ENCODE peak calls at places on chromosomes 13 and 19, in five cellular contexts. One of them, this sample, is unnamed.

GRCh38 chr13:27133889-27134288 is 37.7 kb downstream of the USP12 start:
- DNase-seq in HepG2: no peak
- DNase-seq in stomach: no peak
- DNase-seq in H1: no peak
- DNase-seq in upper lobe of left lung: no peak
- DNase-seq in this sample: no peak

GRCh38 chr19:35899547-35900214 is 659 bp downstream of the NFKBID start:
- DNase-seq in HepG2: peak; percentile 47
- DNase-seq in stomach: peak; percentile 85
- DNase-seq in H1: no peak
- DNase-seq in upper lobe of left lung: peak; percentile 91
- DNase-seq in this sample: peak; percentile 89

GRCh38 chr19:18428173-18428836 is 9.1 kb downstream of the SSBP4 start:
- DNase-seq in HepG2: no peak
- DNase-seq in stomach: no peak
- DNase-seq in H1: no peak
- DNase-seq in upper lobe of left lung: no peak
- DNase-seq in this sample: no peak

GRCh38 chr13:40313269-40314200 is 352.9 kb downstream of the FOXO1 start:
- DNase-seq in HepG2: peak; percentile 77
- DNase-seq in stomach: no peak
- DNase-seq in H1: no peak
- DNase-seq in upper lobe of left lung: no peak
- DNase-seq in this sample: no peak

GRCh38 chr13:80551650-80552497 is 210.9 kb upstream of the SPRY2 start:
- DNase-seq in HepG2: no peak
- DNase-seq in stomach: no peak
- DNase-seq in H1: no peak
- DNase-seq in upper lobe of left lung: no peak
- DNase-seq in this sample: no peak

GRCh38 chr19:928471-929259 is 2.8 kb downstream of the ARID3A start:
- DNase-seq in HepG2: peak; percentile 43
- DNase-seq in stomach: no peak
- DNase-seq in H1: no peak
- DNase-seq in upper lobe of left lung: peak; percentile 80
- DNase-seq in this sample: no peak

GRCh38 chr13:113561417-113562084 is 23.0 kb upstream of the TFDP1 start:
- DNase-seq in HepG2: no peak
- DNase-seq in stomach: peak; percentile 7
- DNase-seq in H1: no peak
- DNase-seq in upper lobe of left lung: no peak
- DNase-seq in this sample: no peak

GRCh38 chr19:6362351-6362801 is 1.0 kb downstream of the CLPP start:
- DNase-seq in HepG2: no peak
- DNase-seq in stomach: no peak
- DNase-seq in H1: no peak
- DNase-seq in upper lobe of left lung: no peak
- DNase-seq in this sample: no peak

GRCh38 chr13:48761256-48761655 is 107.5 kb downstream of the CYSLTR2 start:
- DNase-seq in HepG2: no peak
- DNase-seq in stomach: no peak
- DNase-seq in H1: no peak
- DNase-seq in upper lobe of left lung: no peak
- DNase-seq in this sample: no peak

GRCh38 chr19:2761309-2761677 is 21.5 kb upstream of the SLC39A3 start:
- DNase-seq in HepG2: no peak
- DNase-seq in stomach: no peak
- DNase-seq in H1: no peak
- DNase-seq in upper lobe of left lung: no peak
- DNase-seq in this sample: no peak

GRCh38 chr13:114023716-114024602 is 50.1 kb upstream of the C13orf46 start:
- DNase-seq in HepG2: no peak
- DNase-seq in stomach: no peak
- DNase-seq in H1: no peak
- DNase-seq in upper lobe of left lung: no peak
- DNase-seq in this sample: no peak

GRCh38 chr19:10230155-10230903 is 802 bp downstream of the S1PR2 start:
- DNase-seq in HepG2: no peak
- DNase-seq in stomach: peak; percentile 40
- DNase-seq in H1: no peak
- DNase-seq in upper lobe of left lung: peak; percentile 24
- DNase-seq in this sample: peak; percentile 51

GRCh38 chr19:52993342-52994178 is 20.2 kb upstream of the ERVV-1 start:
- DNase-seq in HepG2: no peak
- DNase-seq in stomach: peak; percentile 85
- DNase-seq in H1: no peak
- DNase-seq in upper lobe of left lung: peak; percentile 73
- DNase-seq in this sample: peak; percentile 86

GRCh38 chr13:112104873-112105234 is 37.9 kb downstream of the SOX1 start:
- DNase-seq in HepG2: no peak
- DNase-seq in stomach: no peak
- DNase-seq in H1: no peak
- DNase-seq in upper lobe of left lung: no peak
- DNase-seq in this sample: no peak

GRCh38 chr13:75870397-75870801 is 234.3 kb downstream of the LMO7 start:
- DNase-seq in HepG2: no peak
- DNase-seq in stomach: no peak
- DNase-seq in H1: no peak
- DNase-seq in upper lobe of left lung: no peak
- DNase-seq in this sample: no peak

GRCh38 chr19:55486043-55486970 is 1.3 kb downstream of the NAT14 start:
- DNase-seq in HepG2: no peak
- DNase-seq in stomach: no peak
- DNase-seq in H1: no peak
- DNase-seq in upper lobe of left lung: peak; percentile 16
- DNase-seq in this sample: no peak

GRCh38 chr19:45117167-45117594 is 24.2 kb downstream of the PPP1R37 start:
- DNase-seq in HepG2: no peak
- DNase-seq in stomach: no peak
- DNase-seq in H1: no peak
- DNase-seq in upper lobe of left lung: peak; percentile 35
- DNase-seq in this sample: peak; percentile 65

GRCh38 chr19:49056101-49056901 is 1.2 kb downstream of the CGB7 start:
- DNase-seq in HepG2: peak; percentile 23
- DNase-seq in stomach: peak; percentile 60
- DNase-seq in H1: no peak
- DNase-seq in upper lobe of left lung: peak; percentile 57
- DNase-seq in this sample: peak; percentile 65

GRCh38 chr13:26623125-26623524 is 65.6 kb downstream of the WASF3 start:
- DNase-seq in HepG2: no peak
- DNase-seq in stomach: no peak
- DNase-seq in H1: no peak
- DNase-seq in upper lobe of left lung: no peak
- DNase-seq in this sample: no peak

GRCh38 chr19:38440592-38440991 is 7.1 kb downstream of the RYR1 start:
- DNase-seq in HepG2: no peak
- DNase-seq in stomach: no peak
- DNase-seq in H1: no peak
- DNase-seq in upper lobe of left lung: no peak
- DNase-seq in this sample: no peak

GRCh38 chr13:79910869-79911540 is 429.9 kb downstream of the SPRY2 start:
- DNase-seq in HepG2: no peak
- DNase-seq in stomach: no peak
- DNase-seq in H1: no peak
- DNase-seq in upper lobe of left lung: no peak
- DNase-seq in this sample: no peak

GRCh38 chr19:17089238-17089637 is 13.7 kb downstream of the MYO9B start:
- DNase-seq in HepG2: no peak
- DNase-seq in stomach: no peak
- DNase-seq in H1: no peak
- DNase-seq in upper lobe of left lung: no peak
- DNase-seq in this sample: no peak

GRCh38 chr13:39552233-39552632 is 50.8 kb downstream of the LHFPL6 start:
- DNase-seq in HepG2: no peak
- DNase-seq in stomach: no peak
- DNase-seq in H1: no peak
- DNase-seq in upper lobe of left lung: no peak
- DNase-seq in this sample: no peak

GRCh38 chr13:36758345-36758744 is 60.7 kb upstream of the RFXAP start:
- DNase-seq in HepG2: no peak
- DNase-seq in stomach: peak; percentile 28
- DNase-seq in H1: no peak
- DNase-seq in upper lobe of left lung: peak; percentile 60
- DNase-seq in this sample: no peak

GRCh38 chr13:51818771-51819511 is 15.0 kb upstream of the DHRS12 start:
- DNase-seq in HepG2: no peak
- DNase-seq in stomach: peak; percentile 53
- DNase-seq in H1: no peak
- DNase-seq in upper lobe of left lung: no peak
- DNase-seq in this sample: no peak

GRCh38 chr19:57820599-57820998 is 5.9 kb upstream of the ZNF552 start:
- DNase-seq in HepG2: no peak
- DNase-seq in stomach: no peak
- DNase-seq in H1: no peak
- DNase-seq in upper lobe of left lung: no peak
- DNase-seq in this sample: no peak

GRCh38 chr19:57817976-57818375 is 3.3 kb upstream of the ZNF552 start:
- DNase-seq in HepG2: no peak
- DNase-seq in stomach: no peak
- DNase-seq in H1: no peak
- DNase-seq in upper lobe of left lung: no peak
- DNase-seq in this sample: no peak

GRCh38 chr19:57816652-57817051 is 1.9 kb upstream of the ZNF552 start:
- DNase-seq in HepG2: no peak
- DNase-seq in stomach: no peak
- DNase-seq in H1: no peak
- DNase-seq in upper lobe of left lung: no peak
- DNase-seq in this sample: no peak

GRCh38 chr19:57815247-57816075 is 748 bp upstream of the ZNF552 start:
- DNase-seq in HepG2: no peak
- DNase-seq in stomach: peak; percentile 56
- DNase-seq in H1: no peak
- DNase-seq in upper lobe of left lung: no peak
- DNase-seq in this sample: no peak

DNA sequence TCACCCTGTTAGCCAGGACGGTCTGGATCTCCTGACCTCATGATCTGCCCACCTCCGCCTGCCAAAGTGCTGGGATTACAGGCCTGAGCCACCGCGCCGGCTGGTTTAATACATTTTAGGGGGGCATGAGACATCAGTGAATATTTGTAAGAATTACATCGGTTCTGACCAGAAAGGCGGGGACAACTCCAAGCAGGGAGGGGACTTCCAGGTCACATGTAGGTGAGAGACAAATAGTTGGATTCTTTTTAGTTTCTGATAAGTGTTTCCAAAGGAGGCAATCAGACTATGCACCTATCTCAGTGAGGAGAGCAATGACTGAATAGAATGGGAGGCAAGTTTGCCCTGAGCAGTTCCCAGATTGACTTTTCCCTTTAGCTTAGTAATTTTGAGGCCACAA is 3.7 kb upstream of the ZNF552 start:
- DNase-seq in HepG2: peak; percentile 10
- DNase-seq in stomach: no peak
- DNase-seq in H1: no peak
- DNase-seq in upper lobe of left lung: no peak
- DNase-seq in this sample: no peak
- H3K27ac ChIP-seq in HepG2: peak overlapping the region; percentile 90
- H3K27ac ChIP-seq in stomach: no peak overlapping the region
- H3K27ac ChIP-seq in H1: no peak overlapping the region
- H3K27ac ChIP-seq in upper lobe of left lung: no peak overlapping the region
- H3K27ac ChIP-seq in this sample: no peak overlapping the region

DNA sequence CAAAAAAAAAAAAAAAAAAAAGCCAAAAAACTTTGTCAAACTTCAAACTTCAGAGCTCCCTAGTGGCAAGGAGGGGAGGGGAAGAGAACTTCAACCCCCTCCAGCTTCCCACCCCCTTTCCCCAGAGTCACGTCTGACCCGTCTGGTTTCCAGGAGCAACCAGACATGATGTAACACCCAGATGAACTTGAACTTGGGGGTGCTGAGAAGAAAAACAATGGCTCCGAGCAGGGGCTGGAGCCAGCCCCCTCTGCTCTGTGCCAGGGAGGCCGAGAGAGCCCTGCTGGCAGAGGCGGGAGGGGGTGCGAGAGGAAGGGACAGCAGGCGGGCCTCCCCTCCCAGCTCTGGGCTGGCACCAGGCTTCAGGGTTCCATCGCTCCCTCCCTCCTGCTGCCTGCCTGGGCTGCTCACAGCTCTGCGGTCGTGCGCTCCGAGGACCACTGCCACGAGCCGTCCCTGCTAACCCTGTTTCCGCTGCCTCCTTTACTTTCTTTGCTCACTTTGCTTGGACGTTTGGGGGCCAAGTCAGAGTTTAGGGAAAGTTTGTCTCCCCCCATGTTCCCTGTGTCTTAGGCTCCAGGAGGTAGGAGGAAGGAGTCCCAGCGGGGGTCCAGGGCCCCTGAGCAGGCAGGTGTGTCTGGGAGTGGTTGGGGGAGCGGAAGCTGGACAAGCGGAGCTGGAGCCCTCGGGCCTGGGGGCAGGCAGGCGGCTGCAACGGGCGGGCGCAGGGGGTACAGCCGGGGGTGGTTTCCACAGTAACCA is 11.1 kb downstream of the LYL1 start:
- DNase-seq in HepG2: no peak
- DNase-seq in stomach: no peak
- DNase-seq in H1: no peak
- DNase-seq in upper lobe of left lung: no peak
- DNase-seq in this sample: no peak
- TF ChIP-seq EP300 in HepG2: no peak
- TF ChIP-seq EP300 in stomach: no peak
- TF ChIP-seq EP300 in H1: peak; percentile 52
- TF ChIP-seq EP300 in upper lobe of left lung: no peak
- TF ChIP-seq EP300 in this sample: no peak

GRCh38 chr19:40567040-40567749 is 9.5 kb upstream of the SHKBP1 start:
- DNase-seq in HepG2: no peak
- DNase-seq in stomach: no peak
- DNase-seq in H1: no peak
- DNase-seq in upper lobe of left lung: no peak
- DNase-seq in this sample: no peak
- H3K4me3 ChIP-seq in HepG2: no peak overlapping the region
- H3K4me3 ChIP-seq in stomach: peak overlapping the region; percentile 28
- H3K4me3 ChIP-seq in H1: peak overlapping the region; percentile 35
- H3K4me3 ChIP-seq in upper lobe of left lung: peak overlapping the region; percentile 13
- H3K4me3 ChIP-seq in this sample: no peak overlapping the region

GRCh38 chr19:41967056-41967783 is 8.1 kb upstream of the RABAC1 start:
- DNase-seq in HepG2: no peak
- DNase-seq in stomach: no peak
- DNase-seq in H1: no peak
- DNase-seq in upper lobe of left lung: no peak
- DNase-seq in this sample: no peak
- H3K27ac ChIP-seq in HepG2: no peak overlapping the region
- H3K27ac ChIP-seq in stomach: no peak overlapping the region
- H3K27ac ChIP-seq in H1: no peak overlapping the region
- H3K27ac ChIP-seq in upper lobe of left lung: no peak overlapping the region
- H3K27ac ChIP-seq in this sample: no peak overlapping the region